ENCODE peak calls at places on chromosome 9, in four cellular contexts. One of them, this sample, is unnamed.

GRCh38 chr9:109912082-109912581 is 132.1 kb downstream of the PALM2AKAP2 start:
- DNase-seq in stimulated activated CD4-positive, alpha-beta T cell treated with anti-CD3 and anti-CD28 coated beads, Interleukin-1b, Interleukin-23, amount 100 ng/mL, for 4 hours: no peak
- DNase-seq in astrocyte of the spinal cord: peak; percentile 52
- DNase-seq in fibroblast of pulmonary artery: peak; percentile 64
- DNase-seq in this sample: no peak

GRCh38 chr9:112751059-112751795 is 667 bp downstream of the SNX30 start:
- DNase-seq in stimulated activated CD4-positive, alpha-beta T cell treated with anti-CD3 and anti-CD28 coated beads, Interleukin-1b, Interleukin-23, amount 100 ng/mL, for 4 hours: no peak
- DNase-seq in astrocyte of the spinal cord: peak; percentile 87
- DNase-seq in fibroblast of pulmonary artery: peak; percentile 69
- DNase-seq in this sample: no peak

GRCh38 chr9:106954562-106954961 is 91.6 kb downstream of the ZNF462 start:
- DNase-seq in stimulated activated CD4-positive, alpha-beta T cell treated with anti-CD3 and anti-CD28 coated beads, Interleukin-1b, Interleukin-23, amount 100 ng/mL, for 4 hours: no peak
- DNase-seq in astrocyte of the spinal cord: no peak
- DNase-seq in fibroblast of pulmonary artery: peak; percentile 21
- DNase-seq in this sample: no peak

GRCh38 chr9:132942541-132943182 is 1.8 kb downstream of the TSC1 start:
- DNase-seq in stimulated activated CD4-positive, alpha-beta T cell treated with anti-CD3 and anti-CD28 coated beads, Interleukin-1b, Interleukin-23, amount 100 ng/mL, for 4 hours: no peak
- DNase-seq in astrocyte of the spinal cord: no peak
- DNase-seq in fibroblast of pulmonary artery: peak; percentile 34
- DNase-seq in this sample: no peak

GRCh38 chr9:123617286-123617685 is 261.3 kb downstream of the CRB2 start:
- DNase-seq in stimulated activated CD4-positive, alpha-beta T cell treated with anti-CD3 and anti-CD28 coated beads, Interleukin-1b, Interleukin-23, amount 100 ng/mL, for 4 hours: no peak
- DNase-seq in astrocyte of the spinal cord: no peak
- DNase-seq in fibroblast of pulmonary artery: no peak
- DNase-seq in this sample: no peak

GRCh38 chr9:70000481-70000880 is 43.2 kb upstream of the MAMDC2 start:
- DNase-seq in stimulated activated CD4-positive, alpha-beta T cell treated with anti-CD3 and anti-CD28 coated beads, Interleukin-1b, Interleukin-23, amount 100 ng/mL, for 4 hours: no peak
- DNase-seq in astrocyte of the spinal cord: no peak
- DNase-seq in fibroblast of pulmonary artery: no peak
- DNase-seq in this sample: no peak

GRCh38 chr9:706606-707451 is 134.7 kb upstream of the DMRT1 start:
- DNase-seq in stimulated activated CD4-positive, alpha-beta T cell treated with anti-CD3 and anti-CD28 coated beads, Interleukin-1b, Interleukin-23, amount 100 ng/mL, for 4 hours: no peak
- DNase-seq in astrocyte of the spinal cord: peak; percentile 68
- DNase-seq in fibroblast of pulmonary artery: peak; percentile 70
- DNase-seq in this sample: no peak

GRCh38 chr9:136058801-136059302 is 36.2 kb downstream of the NACC2 start:
- DNase-seq in stimulated activated CD4-positive, alpha-beta T cell treated with anti-CD3 and anti-CD28 coated beads, Interleukin-1b, Interleukin-23, amount 100 ng/mL, for 4 hours: no peak
- DNase-seq in astrocyte of the spinal cord: no peak
- DNase-seq in fibroblast of pulmonary artery: no peak
- DNase-seq in this sample: no peak

GRCh38 chr9:89530721-89531120 is 32.8 kb upstream of the SEMA4D start:
- DNase-seq in stimulated activated CD4-positive, alpha-beta T cell treated with anti-CD3 and anti-CD28 coated beads, Interleukin-1b, Interleukin-23, amount 100 ng/mL, for 4 hours: no peak
- DNase-seq in astrocyte of the spinal cord: no peak
- DNase-seq in fibroblast of pulmonary artery: no peak
- DNase-seq in this sample: no peak

GRCh38 chr9:116238225-116238624 is 84.6 kb downstream of the PAPPA start:
- DNase-seq in stimulated activated CD4-positive, alpha-beta T cell treated with anti-CD3 and anti-CD28 coated beads, Interleukin-1b, Interleukin-23, amount 100 ng/mL, for 4 hours: no peak
- DNase-seq in astrocyte of the spinal cord: peak; percentile 80
- DNase-seq in fibroblast of pulmonary artery: peak; percentile 87
- DNase-seq in this sample: peak; percentile 56

GRCh38 chr9:99172129-99173091 is 49.3 kb downstream of the ALG2 start:
- DNase-seq in stimulated activated CD4-positive, alpha-beta T cell treated with anti-CD3 and anti-CD28 coated beads, Interleukin-1b, Interleukin-23, amount 100 ng/mL, for 4 hours: no peak
- DNase-seq in astrocyte of the spinal cord: no peak
- DNase-seq in fibroblast of pulmonary artery: no peak
- DNase-seq in this sample: no peak

GRCh38 chr9:114372971-114373591 is 14.7 kb downstream of the AKNA start:
- DNase-seq in stimulated activated CD4-positive, alpha-beta T cell treated with anti-CD3 and anti-CD28 coated beads, Interleukin-1b, Interleukin-23, amount 100 ng/mL, for 4 hours: peak; percentile 49
- DNase-seq in astrocyte of the spinal cord: no peak
- DNase-seq in fibroblast of pulmonary artery: no peak
- DNase-seq in this sample: no peak

GRCh38 chr9:97737429-97737828 is 40.3 kb upstream of the XPA start:
- DNase-seq in stimulated activated CD4-positive, alpha-beta T cell treated with anti-CD3 and anti-CD28 coated beads, Interleukin-1b, Interleukin-23, amount 100 ng/mL, for 4 hours: no peak
- DNase-seq in astrocyte of the spinal cord: no peak
- DNase-seq in fibroblast of pulmonary artery: no peak
- DNase-seq in this sample: no peak

GRCh38 chr9:121226186-121226585 is 24.5 kb upstream of the RAB14 start:
- DNase-seq in stimulated activated CD4-positive, alpha-beta T cell treated with anti-CD3 and anti-CD28 coated beads, Interleukin-1b, Interleukin-23, amount 100 ng/mL, for 4 hours: no peak
- DNase-seq in astrocyte of the spinal cord: no peak
- DNase-seq in fibroblast of pulmonary artery: no peak
- DNase-seq in this sample: no peak

GRCh38 chr9:99019523-99020331 is 76.0 kb downstream of the COL15A1 start:
- DNase-seq in stimulated activated CD4-positive, alpha-beta T cell treated with anti-CD3 and anti-CD28 coated beads, Interleukin-1b, Interleukin-23, amount 100 ng/mL, for 4 hours: no peak
- DNase-seq in astrocyte of the spinal cord: peak; percentile 96
- DNase-seq in fibroblast of pulmonary artery: peak; percentile 96
- DNase-seq in this sample: peak; percentile 96

GRCh38 chr9:133665535-133665934 is 29.4 kb downstream of the DBH start:
- DNase-seq in stimulated activated CD4-positive, alpha-beta T cell treated with anti-CD3 and anti-CD28 coated beads, Interleukin-1b, Interleukin-23, amount 100 ng/mL, for 4 hours: no peak
- DNase-seq in astrocyte of the spinal cord: no peak
- DNase-seq in fibroblast of pulmonary artery: no peak
- DNase-seq in this sample: no peak

GRCh38 chr9:107751522-107752235 is 262.1 kb upstream of the KLF4 start:
- DNase-seq in stimulated activated CD4-positive, alpha-beta T cell treated with anti-CD3 and anti-CD28 coated beads, Interleukin-1b, Interleukin-23, amount 100 ng/mL, for 4 hours: no peak
- DNase-seq in astrocyte of the spinal cord: peak; percentile 78
- DNase-seq in fibroblast of pulmonary artery: peak; percentile 42
- DNase-seq in this sample: peak; percentile 91

GRCh38 chr9:14180077-14180941 is 133.6 kb downstream of the NFIB start:
- DNase-seq in stimulated activated CD4-positive, alpha-beta T cell treated with anti-CD3 and anti-CD28 coated beads, Interleukin-1b, Interleukin-23, amount 100 ng/mL, for 4 hours: no peak
- DNase-seq in astrocyte of the spinal cord: no peak
- DNase-seq in fibroblast of pulmonary artery: peak; percentile 34
- DNase-seq in this sample: no peak

GRCh38 chr9:1238407-1238806 is 188.2 kb downstream of the DMRT2 start:
- DNase-seq in stimulated activated CD4-positive, alpha-beta T cell treated with anti-CD3 and anti-CD28 coated beads, Interleukin-1b, Interleukin-23, amount 100 ng/mL, for 4 hours: no peak
- DNase-seq in astrocyte of the spinal cord: no peak
- DNase-seq in fibroblast of pulmonary artery: no peak
- DNase-seq in this sample: no peak

GRCh38 chr9:123033864-123034598 is 564 bp downstream of the GPR21 start:
- DNase-seq in stimulated activated CD4-positive, alpha-beta T cell treated with anti-CD3 and anti-CD28 coated beads, Interleukin-1b, Interleukin-23, amount 100 ng/mL, for 4 hours: no peak
- DNase-seq in astrocyte of the spinal cord: no peak
- DNase-seq in fibroblast of pulmonary artery: no peak
- DNase-seq in this sample: no peak

GRCh38 chr9:114313186-114313585 is 9.7 kb upstream of the ORM1 start:
- DNase-seq in stimulated activated CD4-positive, alpha-beta T cell treated with anti-CD3 and anti-CD28 coated beads, Interleukin-1b, Interleukin-23, amount 100 ng/mL, for 4 hours: no peak
- DNase-seq in astrocyte of the spinal cord: no peak
- DNase-seq in fibroblast of pulmonary artery: no peak
- DNase-seq in this sample: no peak

GRCh38 chr9:138022756-138023393 is 145.3 kb downstream of the CACNA1B start:
- DNase-seq in stimulated activated CD4-positive, alpha-beta T cell treated with anti-CD3 and anti-CD28 coated beads, Interleukin-1b, Interleukin-23, amount 100 ng/mL, for 4 hours: no peak
- DNase-seq in astrocyte of the spinal cord: no peak
- DNase-seq in fibroblast of pulmonary artery: no peak
- DNase-seq in this sample: no peak

GRCh38 chr9:16132513-16132912 is 579.7 kb downstream of the CCDC171 start:
- DNase-seq in stimulated activated CD4-positive, alpha-beta T cell treated with anti-CD3 and anti-CD28 coated beads, Interleukin-1b, Interleukin-23, amount 100 ng/mL, for 4 hours: no peak
- DNase-seq in astrocyte of the spinal cord: no peak
- DNase-seq in fibroblast of pulmonary artery: peak; percentile 55
- DNase-seq in this sample: no peak

GRCh38 chr9:35000535-35001284 is 11.2 kb downstream of the DNAJB5 start:
- DNase-seq in stimulated activated CD4-positive, alpha-beta T cell treated with anti-CD3 and anti-CD28 coated beads, Interleukin-1b, Interleukin-23, amount 100 ng/mL, for 4 hours: no peak
- DNase-seq in astrocyte of the spinal cord: no peak
- DNase-seq in fibroblast of pulmonary artery: peak; percentile 47
- DNase-seq in this sample: no peak

GRCh38 chr9:99023831-99024230 is 80.1 kb downstream of the COL15A1 start:
- DNase-seq in stimulated activated CD4-positive, alpha-beta T cell treated with anti-CD3 and anti-CD28 coated beads, Interleukin-1b, Interleukin-23, amount 100 ng/mL, for 4 hours: no peak
- DNase-seq in astrocyte of the spinal cord: peak; percentile 44
- DNase-seq in fibroblast of pulmonary artery: peak; percentile 43
- DNase-seq in this sample: no peak

GRCh38 chr9:120612218-120612617 is 32.3 kb upstream of the CDK5RAP2 start:
- DNase-seq in stimulated activated CD4-positive, alpha-beta T cell treated with anti-CD3 and anti-CD28 coated beads, Interleukin-1b, Interleukin-23, amount 100 ng/mL, for 4 hours: no peak
- DNase-seq in astrocyte of the spinal cord: no peak
- DNase-seq in fibroblast of pulmonary artery: peak; percentile 25
- DNase-seq in this sample: no peak

GRCh38 chr9:17721954-17722353 is 143.1 kb downstream of the SH3GL2 start:
- DNase-seq in stimulated activated CD4-positive, alpha-beta T cell treated with anti-CD3 and anti-CD28 coated beads, Interleukin-1b, Interleukin-23, amount 100 ng/mL, for 4 hours: no peak
- DNase-seq in astrocyte of the spinal cord: no peak
- DNase-seq in fibroblast of pulmonary artery: no peak
- DNase-seq in this sample: no peak

GRCh38 chr9:4574657-4575243 is 84.5 kb downstream of the SLC1A1 start:
- DNase-seq in stimulated activated CD4-positive, alpha-beta T cell treated with anti-CD3 and anti-CD28 coated beads, Interleukin-1b, Interleukin-23, amount 100 ng/mL, for 4 hours: no peak
- DNase-seq in astrocyte of the spinal cord: no peak
- DNase-seq in fibroblast of pulmonary artery: no peak
- DNase-seq in this sample: no peak

GRCh38 chr9:136412912-136413420 is 2.5 kb downstream of the PMPCA start:
- DNase-seq in stimulated activated CD4-positive, alpha-beta T cell treated with anti-CD3 and anti-CD28 coated beads, Interleukin-1b, Interleukin-23, amount 100 ng/mL, for 4 hours: no peak
- DNase-seq in astrocyte of the spinal cord: no peak
- DNase-seq in fibroblast of pulmonary artery: peak; percentile 31
- DNase-seq in this sample: no peak

GRCh38 chr9:89635007-89635742 is 30.4 kb downstream of the GADD45G start:
- DNase-seq in stimulated activated CD4-positive, alpha-beta T cell treated with anti-CD3 and anti-CD28 coated beads, Interleukin-1b, Interleukin-23, amount 100 ng/mL, for 4 hours: no peak
- DNase-seq in astrocyte of the spinal cord: peak; percentile 81
- DNase-seq in fibroblast of pulmonary artery: peak; percentile 78
- DNase-seq in this sample: peak; percentile 15

GRCh38 chr9:37897665-37898064 is 6.3 kb downstream of the SLC25A51 start:
- DNase-seq in stimulated activated CD4-positive, alpha-beta T cell treated with anti-CD3 and anti-CD28 coated beads, Interleukin-1b, Interleukin-23, amount 100 ng/mL, for 4 hours: no peak
- DNase-seq in astrocyte of the spinal cord: no peak
- DNase-seq in fibroblast of pulmonary artery: no peak
- DNase-seq in this sample: no peak

GRCh38 chr9:108039012-108039411 is 549.4 kb upstream of the KLF4 start:
- DNase-seq in stimulated activated CD4-positive, alpha-beta T cell treated with anti-CD3 and anti-CD28 coated beads, Interleukin-1b, Interleukin-23, amount 100 ng/mL, for 4 hours: no peak
- DNase-seq in astrocyte of the spinal cord: no peak
- DNase-seq in fibroblast of pulmonary artery: no peak
- DNase-seq in this sample: no peak

GRCh38 chr9:72356019-72356653 is 8.9 kb downstream of the ZFAND5 start:
- DNase-seq in stimulated activated CD4-positive, alpha-beta T cell treated with anti-CD3 and anti-CD28 coated beads, Interleukin-1b, Interleukin-23, amount 100 ng/mL, for 4 hours: no peak
- DNase-seq in astrocyte of the spinal cord: peak; percentile 19
- DNase-seq in fibroblast of pulmonary artery: peak; percentile 36
- DNase-seq in this sample: no peak

GRCh38 chr9:125262217-125262991 is 778 bp downstream of the GAPVD1 start:
- DNase-seq in stimulated activated CD4-positive, alpha-beta T cell treated with anti-CD3 and anti-CD28 coated beads, Interleukin-1b, Interleukin-23, amount 100 ng/mL, for 4 hours: no peak
- DNase-seq in astrocyte of the spinal cord: no peak
- DNase-seq in fibroblast of pulmonary artery: no peak
- DNase-seq in this sample: no peak

GRCh38 chr9:112170235-112170634 is 4.9 kb downstream of the SUSD1 start:
- DNase-seq in stimulated activated CD4-positive, alpha-beta T cell treated with anti-CD3 and anti-CD28 coated beads, Interleukin-1b, Interleukin-23, amount 100 ng/mL, for 4 hours: no peak
- DNase-seq in astrocyte of the spinal cord: no peak
- DNase-seq in fibroblast of pulmonary artery: no peak
- DNase-seq in this sample: peak; percentile 44

GRCh38 chr9:134620751-134621557 is 20.6 kb upstream of the COL5A1 start:
- DNase-seq in stimulated activated CD4-positive, alpha-beta T cell treated with anti-CD3 and anti-CD28 coated beads, Interleukin-1b, Interleukin-23, amount 100 ng/mL, for 4 hours: no peak
- DNase-seq in astrocyte of the spinal cord: no peak
- DNase-seq in fibroblast of pulmonary artery: no peak
- DNase-seq in this sample: no peak

This sample was measured in epithelial cell of proximal tubule.